ENCODE peak calls at places on chromosomes 3 and 15, in seven cellular contexts. G is GM10248, I is heart right ventricle, J is left ventricle myocardium inferior, Y is IMR-90, B is HFFc6, T is endothelial cell. F is an unnamed sample.

GRCh38 chr3:93861021-93861420 is 112.7 kb downstream of the PROS1 start:
- DNase-seq in G (no peak), I (no peak), J (no peak), Y (no peak), B (no peak), T (no peak), F (no peak)

GRCh38 chr15:58987501-58988010 is at the start of gene RNF111:
- DNase-seq in G (peak), I (peak), J (peak), Y (peak), B (peak), T (peak), F (peak)

GRCh38 chr3:111972891-111973290 is 5.9 kb upstream of the ABHD10 start:
- DNase-seq in G (no peak), I (no peak), J (no peak), Y (no peak), B (no peak), T (no peak), F (no peak)

GRCh38 chr3:182914341-182914740 is 66.0 kb downstream of the DCUN1D1 start:
- DNase-seq in G (no peak), I (no peak), J (no peak), Y (peak), B (no peak), T (no peak), F (no peak)

GRCh38 chr15:31374489-31374888 is 47.9 kb downstream of the KLF13 start:
- DNase-seq in G (no peak), I (no peak), J (peak), Y (no peak), B (no peak), T (no peak), F (no peak)

GRCh38 chr15:91302588-91303439 is 202.8 kb downstream of the SV2B start:
- DNase-seq in G (peak), I (no peak), J (no peak), Y (peak), B (peak), T (peak), F (peak)

GRCh38 chr3:48623851-48624547 is 2.4 kb upstream of the TMEM89 start:
- DNase-seq in G (no peak), I (no peak), J (no peak), Y (no peak), B (no peak), T (no peak), F (no peak)

GRCh38 chr15:92924216-92924615 is 24.1 kb downstream of the CHD2 start:
- DNase-seq in G (no peak), I (no peak), J (no peak), Y (no peak), B (no peak), T (no peak), F (no peak)

GRCh38 chr15:85551221-85551832 is 170.9 kb downstream of the AKAP13 start:
- DNase-seq in G (no peak), I (no peak), J (no peak), Y (peak), B (no peak), T (no peak), F (no peak)

GRCh38 chr3:127699098-127699945 is 26.6 kb downstream of the ABTB1 start:
- DNase-seq in G (no peak), I (no peak), J (peak), Y (peak), B (peak), T (no peak), F (no peak)

GRCh38 chr15:77029166-77030041 is 34.5 kb downstream of the PSTPIP1 start:
- DNase-seq in G (no peak), I (no peak), J (no peak), Y (no peak), B (no peak), T (no peak), F (peak)

GRCh38 chr3:75192065-75192658 is 472.0 kb upstream of the FRG2C start:
- DNase-seq in G (peak), I (no peak), J (no peak), Y (peak), B (peak), T (peak), F (peak)

DNA sequence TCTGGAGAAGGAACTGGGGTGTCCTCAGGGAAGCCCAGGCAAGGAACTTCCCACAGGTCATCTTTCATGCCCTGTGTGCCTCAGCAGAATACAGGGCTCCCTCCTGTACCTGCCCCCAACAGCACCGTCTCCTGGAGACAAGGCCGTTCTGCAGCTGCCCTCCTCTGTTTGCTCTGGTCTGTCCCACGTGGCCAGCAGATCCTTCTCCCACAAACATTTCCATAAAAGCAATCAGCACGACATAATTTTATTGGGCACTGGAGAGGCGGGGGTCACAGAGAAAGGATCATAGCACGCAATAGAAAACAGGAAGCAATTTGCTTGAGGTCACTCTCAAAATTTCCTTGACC is 29.5 kb downstream of the STARD5 start:
- DNase-seq in G (no peak), I (no peak), J (no peak), Y (no peak), B (no peak), T (no peak), F (no peak)
- TF ChIP-seq CTCF in G (peak), I (no peak), J (no peak), Y (no peak), B (no peak), T (no peak), F (peak)

GRCh38 chr3:150384517-150385212 is 23.4 kb upstream of the TSC22D2 start:
- DNase-seq in G (peak), I (no peak), J (no peak), Y (peak), B (no peak), T (peak), F (peak)
- TF ChIP-seq CTCF in G (no peak), I (no peak), J (no peak), Y (no peak), B (no peak), T (peak), F (peak)

GRCh38 chr3:161055210-161055609 is 49.9 kb downstream of the B3GALNT1 start:
- DNase-seq in G (no peak), I (no peak), J (no peak), Y (no peak), B (no peak), T (no peak), F (no peak)

GRCh38 chr3:161051856-161052255 is 53.3 kb downstream of the B3GALNT1 start:
- DNase-seq in G (no peak), I (no peak), J (no peak), Y (no peak), B (no peak), T (no peak), F (no peak)

GRCh38 chr3:161049683-161050248 is 55.4 kb downstream of the B3GALNT1 start:
- DNase-seq in G (no peak), I (no peak), J (no peak), Y (no peak), B (no peak), T (no peak), F (no peak)

DNA sequence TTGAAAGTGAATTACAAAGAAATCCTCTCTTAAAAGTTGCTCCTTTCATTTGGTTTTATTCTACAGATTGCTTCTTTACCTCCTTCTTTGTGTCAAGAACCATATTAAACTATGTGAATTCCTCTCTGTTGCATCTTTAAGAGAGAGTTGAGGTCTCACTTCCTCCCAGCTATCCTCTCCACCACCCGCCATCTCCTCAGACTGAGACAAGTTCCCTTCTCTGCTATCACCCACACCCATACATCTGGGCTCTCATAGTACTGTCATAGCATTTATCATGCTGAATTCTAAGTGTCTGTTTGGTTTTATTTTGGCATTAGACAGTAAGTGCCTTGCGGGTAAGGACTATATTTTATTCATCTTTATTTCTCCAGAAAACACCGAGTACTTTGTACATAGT is 54.2 kb downstream of the B3GALNT1 start:
- DNase-seq in G (no peak), I (no peak), J (no peak), Y (no peak), B (no peak), T (no peak), F (no peak)
- TF ChIP-seq CTCF in G (no peak), I (no peak), J (no peak), Y (no peak), B (no peak), T (no peak), F (no peak)

DNA sequence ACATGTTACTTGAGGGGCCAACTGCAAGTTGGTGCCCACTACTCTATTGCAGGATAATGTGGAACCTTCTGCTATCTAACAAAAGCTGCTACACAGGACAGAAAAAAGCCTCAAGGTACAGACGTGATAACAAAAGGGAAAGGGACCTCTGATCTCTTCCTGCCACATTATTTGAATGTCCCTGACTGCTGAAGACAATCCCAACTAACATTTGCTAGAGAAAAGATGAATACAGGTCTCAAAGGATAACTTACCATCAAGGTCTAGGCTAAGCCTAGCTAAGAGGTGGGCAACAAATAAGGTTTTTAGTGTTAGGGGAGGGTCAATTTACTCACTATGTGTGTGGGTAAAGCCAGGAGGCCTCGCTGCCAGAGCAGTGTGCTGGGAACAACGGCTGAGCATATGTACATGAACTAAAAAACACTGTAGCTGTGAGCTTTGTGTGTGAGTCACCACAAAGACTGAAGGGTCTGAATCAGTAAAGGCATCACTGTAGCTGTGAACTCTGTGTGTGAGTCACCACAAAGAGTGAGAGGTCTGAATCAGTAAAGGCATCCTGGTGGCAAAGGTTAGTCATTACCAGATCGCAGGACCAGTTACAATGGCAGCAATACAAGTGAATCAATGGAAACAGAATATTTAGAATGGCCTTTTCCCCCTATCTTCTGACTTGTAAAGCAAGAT is 111.7 kb downstream of the LMLN start:
- DNase-seq in G (peak), I (no peak), J (no peak), Y (peak), B (peak), T (peak), F (no peak)
- TF ChIP-seq CTCF in G (no peak), I (no peak), J (no peak), Y (peak), B (peak), T (no peak), F (no peak)

F was measured in GM13976.